ENCODE peak calls at places on chromosomes 2 and 18, in six cellular contexts. N is mucosa of descending colon, H is body of pancreas, T is HCT116, Z is lower lobe of right lung, Q is bronchial epithelial cell. C is an unnamed sample.

GRCh38 chr2:241274127-241274526 is 41.3 kb downstream of the HDLBP start:
- DNase-seq in N (no peak), H (peak), T (no peak), Z (no peak), Q (no peak), C (no peak)

GRCh38 chr2:119958642-119959268 is 54.1 kb upstream of the EPB41L5 start:
- DNase-seq in N (no peak), H (no peak), T (no peak), Z (no peak), Q (peak), C (peak)

GRCh38 chr2:26970928-26971627 is 641 bp downstream of the MAPRE3 start:
- DNase-seq in N (peak), H (no peak), T (no peak), Z (no peak), Q (peak), C (no peak)

GRCh38 chr2:239024226-239024625 is 176.3 kb downstream of the TWIST2 start:
- DNase-seq in N (no peak), H (no peak), T (no peak), Z (no peak), Q (no peak), C (no peak)

GRCh38 chr18:67266591-67267237 is 249.8 kb downstream of the DSEL start:
- DNase-seq in N (no peak), H (no peak), T (no peak), Z (no peak), Q (peak), C (no peak)

GRCh38 chr2:190863946-190864345 is 16.7 kb upstream of the GLS start:
- DNase-seq in N (no peak), H (peak), T (no peak), Z (peak), Q (no peak), C (no peak)

GRCh38 chr2:53600835-53601234 is 166.8 kb upstream of the CHAC2 start:
- DNase-seq in N (no peak), H (peak), T (no peak), Z (no peak), Q (peak), C (no peak)

GRCh38 chr2:132383956-132384355 is 32.6 kb upstream of the GPR39 start:
- DNase-seq in N (no peak), H (no peak), T (no peak), Z (no peak), Q (no peak), C (no peak)

GRCh38 chr2:206462240-206462854 is 19.0 kb downstream of the ADAM23 start:
- DNase-seq in N (no peak), H (no peak), T (no peak), Z (no peak), Q (no peak), C (no peak)

GRCh38 chr2:16241166-16242160 is 301.1 kb downstream of the MYCN start:
- DNase-seq in N (no peak), H (no peak), T (no peak), Z (no peak), Q (no peak), C (no peak)

GRCh38 chr18:46329736-46330246 is 225.6 kb downstream of the HAUS1 start:
- DNase-seq in N (no peak), H (no peak), T (no peak), Z (no peak), Q (peak), C (no peak)

GRCh38 chr2:182763311-182763912 is 47.4 kb downstream of the DNAJC10 start:
- DNase-seq in N (no peak), H (peak), T (peak), Z (no peak), Q (peak), C (no peak)

GRCh38 chr18:50663626-50664441 is 103.9 kb downstream of the MAPK4 start:
- DNase-seq in N (no peak), H (no peak), T (no peak), Z (no peak), Q (no peak), C (no peak)

GRCh38 chr2:128621074-128621473 is 302.4 kb upstream of the HS6ST1 start:
- DNase-seq in N (no peak), H (no peak), T (no peak), Z (no peak), Q (no peak), C (no peak)

GRCh38 chr2:99337931-99338580 is 867 bp downstream of the EIF5B start:
- DNase-seq in N (no peak), H (peak), T (no peak), Z (no peak), Q (peak), C (no peak)

GRCh38 chr2:767440-767839 is 90.2 kb upstream of the TMEM18 start:
- DNase-seq in N (no peak), H (no peak), T (no peak), Z (no peak), Q (no peak), C (no peak)

GRCh38 chr2:24050041-24050655 is 607 bp downstream of the FKBP1B start:
- DNase-seq in N (peak), H (peak), T (no peak), Z (peak), Q (no peak), C (no peak)

GRCh38 chr2:241454837-241455485 is 53.4 kb downstream of the STK25 start:
- DNase-seq in N (no peak), H (no peak), T (no peak), Z (no peak), Q (peak), C (no peak)

GRCh38 chr2:60152226-60152833 is 401.1 kb downstream of the BCL11A start:
- DNase-seq in N (no peak), H (no peak), T (peak), Z (no peak), Q (peak), C (no peak)

GRCh38 chr2:127015106-127015910 is 91.6 kb downstream of the BIN1 start:
- DNase-seq in N (no peak), H (no peak), T (no peak), Z (no peak), Q (peak), C (no peak)

GRCh38 chr2:138213079-138213478 is 248.8 kb downstream of the HNMT start:
- DNase-seq in N (no peak), H (no peak), T (no peak), Z (no peak), Q (no peak), C (no peak)

GRCh38 chr2:190819835-190820234 is 60.8 kb upstream of the GLS start:
- DNase-seq in N (no peak), H (no peak), T (no peak), Z (no peak), Q (peak), C (peak)

GRCh38 chr2:118097657-118098056 is 9.4 kb downstream of the INSIG2 start:
- DNase-seq in N (no peak), H (no peak), T (no peak), Z (no peak), Q (no peak), C (no peak)

GRCh38 chr2:152097291-152098032 is 1.4 kb downstream of the CACNB4 start:
- DNase-seq in N (no peak), H (peak), T (peak), Z (no peak), Q (peak), C (no peak)

GRCh38 chr2:240465765-240466578 is 30.5 kb downstream of the GPC1 start:
- DNase-seq in N (peak), H (peak), T (no peak), Z (no peak), Q (no peak), C (no peak)

GRCh38 chr2:223894009-223894408 is 51.1 kb downstream of the WDFY1 start:
- DNase-seq in N (no peak), H (no peak), T (no peak), Z (no peak), Q (no peak), C (no peak)

GRCh38 chr2:138010890-138011289 is 46.6 kb downstream of the HNMT start:
- DNase-seq in N (no peak), H (no peak), T (no peak), Z (no peak), Q (no peak), C (no peak)

GRCh38 chr2:201122276-201122675 is 6.3 kb downstream of the CFLAR start:
- DNase-seq in N (no peak), H (no peak), T (no peak), Z (no peak), Q (no peak), C (no peak)

GRCh38 chr18:56799756-56800155 is 148.6 kb downstream of the WDR7 start:
- DNase-seq in N (no peak), H (no peak), T (no peak), Z (no peak), Q (peak), C (no peak)

GRCh38 chr2:70905443-70905842 is 30.3 kb upstream of the ATP6V1B1 start:
- DNase-seq in N (no peak), H (no peak), T (no peak), Z (no peak), Q (no peak), C (no peak)

GRCh38 chr2:239472220-239472775 is 71.5 kb upstream of the HDAC4 start:
- DNase-seq in N (no peak), H (no peak), T (no peak), Z (no peak), Q (no peak), C (no peak)

GRCh38 chr2:202091476-202091875 is 18.4 kb downstream of the KIAA2012 start:
- DNase-seq in N (no peak), H (no peak), T (no peak), Z (no peak), Q (no peak), C (no peak)

GRCh38 chr2:39124770-39125075 is 3.9 kb upstream of the SOS1 start:
- DNase-seq in N (peak), H (no peak), T (no peak), Z (no peak), Q (no peak), C (no peak)

GRCh38 chr2:80499095-80499494 is 194.5 kb upstream of the LRRTM1 start:
- DNase-seq in N (no peak), H (peak), T (peak), Z (no peak), Q (peak), C (no peak)

GRCh38 chr2:134416637-134417036 is 162.8 kb downstream of the MGAT5 start:
- DNase-seq in N (no peak), H (no peak), T (no peak), Z (no peak), Q (no peak), C (no peak)

GRCh38 chr18:42654561-42654960 is 460.9 kb downstream of the RIT2 start:
- DNase-seq in N (no peak), H (peak), T (no peak), Z (no peak), Q (peak), C (no peak)

GRCh38 chr2:177972782-177973181 is 99.8 kb downstream of the PDE11A start:
- DNase-seq in N (no peak), H (no peak), T (no peak), Z (no peak), Q (no peak), C (no peak)
- H3K4me3 ChIP-seq in N (no peak), H (no peak), T (no peak), Z (no peak), Q (no peak), C (no peak)

GRCh38 chr18:78138993-78139496 is 840.6 kb upstream of the SALL3 start:
- DNase-seq in N (no peak), H (no peak), T (no peak), Z (no peak), Q (no peak), C (no peak)

GRCh38 chr18:78144669-78145068 is 834.9 kb upstream of the SALL3 start:
- DNase-seq in N (no peak), H (no peak), T (no peak), Z (no peak), Q (no peak), C (no peak)

GRCh38 chr18:78145096-78145495 is 834.5 kb upstream of the SALL3 start:
- DNase-seq in N (no peak), H (no peak), T (no peak), Z (no peak), Q (peak), C (no peak)

GRCh38 chr18:78136986-78137385 is 842.6 kb upstream of the SALL3 start:
- DNase-seq in N (no peak), H (no peak), T (no peak), Z (no peak), Q (no peak), C (no peak)

GRCh38 chr18:78140294-78140693 is 839.3 kb upstream of the SALL3 start:
- DNase-seq in N (no peak), H (no peak), T (no peak), Z (no peak), Q (no peak), C (no peak)
- TF ChIP-seq CTCF in N (no peak), H (no peak), T (no peak), Z (no peak), Q (no peak), C (no peak)

GRCh38 chr2:171214093-171214492 is 53.4 kb upstream of the TLK1 start:
- DNase-seq in N (no peak), H (no peak), T (no peak), Z (no peak), Q (no peak), C (no peak)

GRCh38 chr2:171208648-171209047 is 48.0 kb upstream of the TLK1 start:
- DNase-seq in N (no peak), H (no peak), T (no peak), Z (no peak), Q (no peak), C (no peak)

GRCh38 chr2:171210216-171210863 is 49.6 kb upstream of the TLK1 start:
- DNase-seq in N (no peak), H (no peak), T (no peak), Z (no peak), Q (no peak), C (no peak)

GRCh38 chr2:171206422-171207115 is 45.9 kb upstream of the TLK1 start:
- DNase-seq in N (no peak), H (no peak), T (no peak), Z (no peak), Q (no peak), C (no peak)

DNA sequence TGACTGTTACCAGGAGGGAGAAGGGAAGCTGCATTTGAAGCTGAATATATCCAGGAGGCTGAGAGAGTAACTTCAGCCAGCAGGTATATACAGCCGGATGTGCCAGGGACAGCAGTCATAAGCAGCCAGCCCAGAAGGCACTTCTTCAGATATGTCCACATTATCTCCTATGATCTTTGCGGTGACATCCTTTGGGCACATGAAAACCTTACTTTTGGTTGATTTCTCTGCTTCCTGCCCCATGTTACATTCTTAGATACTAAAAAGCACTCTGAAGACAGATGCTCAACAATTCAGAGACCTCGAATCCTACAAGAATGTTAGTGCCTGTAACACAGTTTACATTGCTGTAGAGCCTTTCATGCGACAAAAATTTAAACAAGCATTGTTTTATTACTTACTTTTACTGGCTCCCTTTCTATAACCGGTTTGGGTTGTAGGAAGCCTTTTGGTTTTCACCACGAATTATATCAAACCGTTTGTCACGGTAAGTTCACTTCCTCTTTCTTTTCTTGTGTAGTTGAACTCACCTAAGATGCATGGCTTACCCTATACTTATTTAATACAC is 50.3 kb upstream of the TLK1 start:
- DNase-seq in N (no peak), H (no peak), T (no peak), Z (no peak), Q (no peak), C (no peak)
- H3K4me3 ChIP-seq in N (no peak), H (no peak), T (no peak), Z (no peak), Q (no peak), C (no peak)

GRCh38 chr18:10402876-10403559 is 51.4 kb upstream of the APCDD1 start:
- DNase-seq in N (no peak), H (no peak), T (no peak), Z (no peak), Q (no peak), C (no peak)
- TF ChIP-seq CTCF in N (no peak), H (no peak), T (no peak), Z (no peak), Q (no peak), C (no peak)

DNA sequence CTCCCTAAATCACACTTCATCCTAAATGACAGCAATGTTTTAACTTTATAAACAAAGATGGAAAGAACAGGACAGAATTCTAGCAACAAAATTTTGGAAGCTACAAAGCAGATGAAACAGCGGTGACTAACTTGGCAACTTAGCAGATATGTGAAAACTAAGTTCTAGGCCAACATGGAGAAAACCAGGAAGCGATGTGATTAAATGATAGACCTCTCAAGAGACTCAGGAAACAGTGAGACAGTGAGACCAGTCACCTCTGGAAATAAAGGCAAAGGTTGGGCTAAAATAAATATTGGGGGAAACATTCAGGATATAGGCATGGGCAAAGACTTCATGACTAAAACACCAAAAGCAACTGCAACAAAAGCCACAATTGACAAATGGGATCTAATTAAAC is 24.4 kb upstream of the ZBTB7C start:
- DNase-seq in N (no peak), H (no peak), T (no peak), Z (no peak), Q (no peak), C (no peak)
- H3K4me3 ChIP-seq in N (no peak), H (no peak), T (no peak), Z (no peak), Q (no peak), C (no peak)

DNA sequence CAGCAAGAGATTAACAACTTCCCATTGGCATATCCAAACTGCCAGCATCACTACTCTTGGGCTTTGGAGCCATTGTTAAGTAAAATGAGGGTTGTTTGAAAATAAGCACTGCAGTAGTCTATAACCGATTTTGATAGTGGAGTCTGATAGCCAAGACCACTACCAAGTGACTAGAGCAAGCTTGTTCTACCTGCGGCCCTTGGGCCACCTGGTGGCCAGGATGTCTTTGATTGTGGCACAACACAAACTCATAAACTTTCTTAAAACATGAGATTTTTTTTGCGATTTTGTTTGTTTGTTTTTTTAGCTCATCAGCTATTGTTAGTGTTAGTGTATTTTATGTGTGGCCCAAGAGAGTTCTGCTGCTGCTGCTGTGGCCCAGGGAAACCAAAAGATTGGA is 11.0 kb downstream of the UBE2E3 start:
- DNase-seq in N (no peak), H (no peak), T (no peak), Z (no peak), Q (no peak), C (no peak)
- TF ChIP-seq CTCF in N (no peak), H (no peak), T (peak), Z (no peak), Q (peak), C (no peak)